ENCODE peak calls at places on chromosomes 6 and 20, in nine cellular contexts. B, A, V, S, Z, H, O, U and G are unnamed samples.
A peak's percentile ranks its signal among the peaks of the same experiment; 100 is the strongest.

GRCh38 chr6:65299236-65299635 is 407.8 kb downstream of the EYS start:
- DNase-seq in Z (no peak), V (no peak), O (no peak), H (no peak), U (no peak), A (no peak), B (no peak), S (no peak), G (no peak)

GRCh38 chr6:168255283-168255881 is 64.2 kb downstream of the DACT2 start:
- DNase-seq in O (no peak), S (no peak), U (no peak), A (no peak), Z (no peak), B (no peak), H (no peak), V (no peak), G (no peak)

GRCh38 chr6:22366214-22366613 is 69.4 kb upstream of the PRL start:
- DNase-seq in O (no peak), V (peak; percentile 10), Z (no peak), U (no peak), B (no peak), H (no peak), A (no peak), S (no peak), G (no peak)

GRCh38 chr20:40563296-40563950 is 125.6 kb downstream of the MAFB start:
- DNase-seq in S (peak; percentile 22), A (peak; percentile 28), Z (no peak), H (no peak), B (no peak), U (no peak), V (no peak), O (no peak), G (no peak)

GRCh38 chr6:121668259-121668658 is 232.8 kb downstream of the GJA1 start:
- DNase-seq in U (no peak), H (no peak), O (no peak), S (peak; percentile 60), Z (no peak), A (no peak), B (no peak), V (no peak), G (no peak)

GRCh38 chr6:105911106-105911629 is 175.0 kb upstream of the PRDM1 start:
- DNase-seq in O (no peak), U (no peak), Z (no peak), A (no peak), S (no peak), V (no peak), H (no peak), B (no peak), G (no peak)

GRCh38 chr6:117346142-117346930 is 79.4 kb downstream of the ROS1 start:
- DNase-seq in A (peak; percentile 38), Z (no peak), B (no peak), V (no peak), H (no peak), S (no peak), U (no peak), O (no peak), G (no peak)

GRCh38 chr6:13524801-13525508 is 37.6 kb upstream of the GFOD1 start:
- DNase-seq in H (no peak), Z (no peak), V (no peak), U (no peak), S (no peak), O (no peak), B (no peak), A (no peak), G (no peak)

GRCh38 chr20:49937023-49937929 is 1.1 kb downstream of the RNF114 start:
- DNase-seq in V (no peak), H (no peak), O (no peak), U (no peak), A (no peak), Z (no peak), S (no peak), B (no peak), G (no peak)

GRCh38 chr6:90124904-90125510 is 171.6 kb downstream of the BACH2 start:
- DNase-seq in S (no peak), U (no peak), Z (no peak), A (no peak), V (no peak), B (no peak), H (no peak), O (no peak), G (no peak)

GRCh38 chr6:138691595-138692057 is 81.9 kb upstream of the CCDC28A start:
- DNase-seq in A (peak; percentile 29), V (peak; percentile 60), U (no peak), B (no peak), S (peak; percentile 63), H (peak; percentile 13), Z (peak; percentile 56), O (no peak), G (peak; percentile 53)

GRCh38 chr6:158869010-158869603 is 49.9 kb upstream of the EZR start:
- DNase-seq in O (no peak), U (no peak), S (peak; percentile 9), B (no peak), H (no peak), Z (no peak), A (no peak), V (no peak), G (peak; percentile 31)

GRCh38 chr20:31861346-31862156 is 8.8 kb downstream of the DUSP15 start:
- DNase-seq in H (no peak), A (peak; percentile 98), B (peak; percentile 99), V (no peak), Z (peak; percentile 99), O (no peak), U (peak; percentile 45), S (no peak), G (no peak)

GRCh38 chr6:97440590-97441176 is 157.7 kb upstream of the MMS22L start:
- DNase-seq in H (no peak), O (no peak), Z (peak; percentile 29), U (no peak), V (no peak), B (no peak), A (peak; percentile 38), S (peak; percentile 42), G (no peak)

GRCh38 chr20:9884061-9884460 is 45.2 kb upstream of the PAK5 start:
- DNase-seq in U (no peak), A (peak; percentile 16), B (no peak), V (no peak), Z (peak; percentile 16), H (no peak), O (no peak), S (no peak), G (no peak)

GRCh38 chr6:142819603-142820335 is 125.2 kb downstream of the HIVEP2 start:
- DNase-seq in A (no peak), U (peak; percentile 44), V (no peak), Z (no peak), O (no peak), H (no peak), S (no peak), B (no peak), G (no peak)

GRCh38 chr20:33450867-33451266 is 7.3 kb upstream of the SNTA1 start:
- DNase-seq in V (no peak), U (no peak), A (no peak), S (peak; percentile 69), O (no peak), H (no peak), Z (no peak), B (no peak), G (no peak)

GRCh38 chr20:51388227-51388626 is 154.3 kb downstream of the NFATC2 start:
- DNase-seq in Z (no peak), V (no peak), H (no peak), U (no peak), A (no peak), O (no peak), B (no peak), S (no peak), G (no peak)

GRCh38 chr6:116217069-116217468 is 36.8 kb downstream of the TSPYL4 start:
- DNase-seq in B (no peak), O (no peak), V (no peak), U (no peak), H (no peak), A (peak; percentile 21), Z (no peak), S (no peak), G (no peak)

GRCh38 chr6:128505603-128506002 is 14.8 kb downstream of the PTPRK start:
- DNase-seq in S (no peak), A (no peak), H (no peak), O (no peak), V (no peak), B (no peak), U (no peak), Z (no peak), G (no peak)

GRCh38 chr20:32157611-32158010 is 48.1 kb downstream of the TM9SF4 start:
- DNase-seq in H (no peak), U (no peak), V (no peak), A (no peak), Z (no peak), B (no peak), S (no peak), O (no peak), G (no peak)

GRCh38 chr6:52390361-52390727 is 28.4 kb downstream of the PAQR8 start:
- DNase-seq in U (peak; percentile 57), V (no peak), O (no peak), B (no peak), S (peak; percentile 49), A (no peak), H (no peak), Z (no peak), G (peak; percentile 32)

GRCh38 chr20:59848182-59848581 is 85.3 kb downstream of the SYCP2 start:
- DNase-seq in H (no peak), B (no peak), S (no peak), U (no peak), V (no peak), A (no peak), Z (no peak), O (no peak), G (no peak)

GRCh38 chr6:1868561-1869261 is 259.0 kb downstream of the FOXC1 start:
- DNase-seq in A (no peak), H (no peak), O (no peak), Z (no peak), V (no peak), S (no peak), B (no peak), U (no peak), G (no peak)

GRCh38 chr6:105994522-105995402 is 91.4 kb upstream of the PRDM1 start:
- DNase-seq in S (peak; percentile 37), H (no peak), B (no peak), Z (peak; percentile 49), A (peak; percentile 55), O (peak; percentile 61), U (peak; percentile 23), V (no peak), G (no peak)

GRCh38 chr6:135449246-135449645 is 48.3 kb downstream of the AHI1 start:
- DNase-seq in S (no peak), A (no peak), U (no peak), B (no peak), H (no peak), Z (no peak), V (no peak), O (no peak), G (no peak)

GRCh38 chr6:149862901-149863595 is 1.1 kb downstream of the LRP11 start:
- DNase-seq in V (no peak), S (no peak), U (peak; percentile 22), O (peak; percentile 40), Z (peak; percentile 56), A (peak; percentile 78), B (peak; percentile 31), H (no peak), G (no peak)

GRCh38 chr6:52955871-52956270 is 39.2 kb downstream of the GSTA4 start:
- DNase-seq in O (no peak), U (no peak), Z (no peak), H (no peak), A (no peak), S (no peak), B (no peak), V (no peak), G (no peak)

GRCh38 chr20:25052255-25053206 is 5.4 kb downstream of the ACSS1 start:
- DNase-seq in B (no peak), V (no peak), Z (no peak), H (no peak), S (no peak), U (no peak), A (no peak), O (no peak), G (no peak)

GRCh38 chr6:157974341-157974894 is 7.2 kb upstream of the SYNJ2 start:
- DNase-seq in H (no peak), S (peak; percentile 50), U (no peak), Z (no peak), V (no peak), B (no peak), O (no peak), A (no peak), G (no peak)

GRCh38 chr6:4220619-4221018 is 85.2 kb upstream of the ECI2 start:
- DNase-seq in H (no peak), U (no peak), A (no peak), S (no peak), O (no peak), V (no peak), B (no peak), Z (no peak), G (no peak)